ENCODE peak calls at places on chromosomes 7 and 10, in five cellular contexts. One of them, this sample, is unnamed.

GRCh38 chr7:30526163-30526562 is 21.5 kb upstream of the GGCT start:
- DNase-seq in sigmoid colon: no peak
- DNase-seq in tibial nerve: no peak
- DNase-seq in suprapubic skin: no peak
- DNase-seq in SK-N-SH: no peak
- DNase-seq in this sample: no peak

GRCh38 chr7:18457832-18458231 is 37.7 kb upstream of the HDAC9 start:
- DNase-seq in suprapubic skin: no peak
- DNase-seq in tibial nerve: no peak
- DNase-seq in SK-N-SH: no peak
- DNase-seq in sigmoid colon: no peak
- DNase-seq in this sample: no peak

GRCh38 chr10:122850705-122851640 is 5.3 kb upstream of the CUZD1 start:
- DNase-seq in sigmoid colon: no peak
- DNase-seq in tibial nerve: no peak
- DNase-seq in SK-N-SH: no peak
- DNase-seq in suprapubic skin: no peak
- DNase-seq in this sample: no peak

GRCh38 chr7:71482284-71482683 is 350.3 kb downstream of the GALNT17 start:
- DNase-seq in sigmoid colon: no peak
- DNase-seq in SK-N-SH: no peak
- DNase-seq in suprapubic skin: no peak
- DNase-seq in tibial nerve: no peak
- DNase-seq in this sample: no peak

GRCh38 chr7:102165136-102165535 is 121.5 kb upstream of the SH2B2 start:
- DNase-seq in sigmoid colon: no peak
- DNase-seq in SK-N-SH: no peak
- DNase-seq in suprapubic skin: no peak
- DNase-seq in tibial nerve: no peak
- DNase-seq in this sample: no peak

GRCh38 chr7:16348251-16348650 is 73.1 kb downstream of the CRPPA start:
- DNase-seq in sigmoid colon: no peak
- DNase-seq in suprapubic skin: no peak
- DNase-seq in tibial nerve: no peak
- DNase-seq in SK-N-SH: no peak
- DNase-seq in this sample: no peak

GRCh38 chr10:95414844-95415545 is 124.2 kb upstream of the PDLIM1 start:
- DNase-seq in sigmoid colon: no peak
- DNase-seq in SK-N-SH: no peak
- DNase-seq in suprapubic skin: peak
- DNase-seq in tibial nerve: no peak
- DNase-seq in this sample: no peak

GRCh38 chr7:2937701-2938513 is 93.8 kb upstream of the GNA12 start:
- DNase-seq in sigmoid colon: peak
- DNase-seq in suprapubic skin: peak
- DNase-seq in SK-N-SH: no peak
- DNase-seq in tibial nerve: no peak
- DNase-seq in this sample: peak

GRCh38 chr7:27155816-27156507 is 513 bp downstream of the HOXA7 start:
- DNase-seq in SK-N-SH: no peak
- DNase-seq in suprapubic skin: peak
- DNase-seq in sigmoid colon: peak
- DNase-seq in tibial nerve: no peak
- DNase-seq in this sample: peak

GRCh38 chr10:113866551-113867394 is 12.3 kb downstream of the NHLRC2 start:
- DNase-seq in SK-N-SH: no peak
- DNase-seq in suprapubic skin: no peak
- DNase-seq in tibial nerve: no peak
- DNase-seq in sigmoid colon: no peak
- DNase-seq in this sample: peak

GRCh38 chr10:128568041-128568440 is 441.8 kb upstream of the MKI67 start:
- DNase-seq in tibial nerve: no peak
- DNase-seq in SK-N-SH: no peak
- DNase-seq in suprapubic skin: no peak
- DNase-seq in sigmoid colon: no peak
- DNase-seq in this sample: no peak

GRCh38 chr10:22230331-22230833 is 12.6 kb upstream of the EBLN1 start:
- DNase-seq in SK-N-SH: peak
- DNase-seq in tibial nerve: no peak
- DNase-seq in suprapubic skin: no peak
- DNase-seq in sigmoid colon: no peak
- DNase-seq in this sample: peak

GRCh38 chr10:86319626-86320025 is 47.0 kb downstream of the GRID1 start:
- DNase-seq in suprapubic skin: no peak
- DNase-seq in SK-N-SH: peak
- DNase-seq in tibial nerve: no peak
- DNase-seq in sigmoid colon: peak
- DNase-seq in this sample: peak

GRCh38 chr7:107224374-107224773 is 55.6 kb downstream of the HBP1 start:
- DNase-seq in sigmoid colon: no peak
- DNase-seq in suprapubic skin: no peak
- DNase-seq in SK-N-SH: no peak
- DNase-seq in tibial nerve: no peak
- DNase-seq in this sample: no peak

GRCh38 chr7:107220356-107220755 is 51.6 kb downstream of the HBP1 start:
- DNase-seq in suprapubic skin: no peak
- DNase-seq in SK-N-SH: no peak
- DNase-seq in sigmoid colon: no peak
- DNase-seq in tibial nerve: no peak
- DNase-seq in this sample: no peak

GRCh38 chr7:107228291-107228690 is 59.5 kb downstream of the HBP1 start:
- DNase-seq in sigmoid colon: no peak
- DNase-seq in suprapubic skin: no peak
- DNase-seq in SK-N-SH: no peak
- DNase-seq in tibial nerve: no peak
- DNase-seq in this sample: no peak

GRCh38 chr7:107219563-107220244 is 50.9 kb downstream of the HBP1 start:
- DNase-seq in sigmoid colon: no peak
- DNase-seq in tibial nerve: no peak
- DNase-seq in suprapubic skin: no peak
- DNase-seq in SK-N-SH: no peak
- DNase-seq in this sample: no peak

DNA sequence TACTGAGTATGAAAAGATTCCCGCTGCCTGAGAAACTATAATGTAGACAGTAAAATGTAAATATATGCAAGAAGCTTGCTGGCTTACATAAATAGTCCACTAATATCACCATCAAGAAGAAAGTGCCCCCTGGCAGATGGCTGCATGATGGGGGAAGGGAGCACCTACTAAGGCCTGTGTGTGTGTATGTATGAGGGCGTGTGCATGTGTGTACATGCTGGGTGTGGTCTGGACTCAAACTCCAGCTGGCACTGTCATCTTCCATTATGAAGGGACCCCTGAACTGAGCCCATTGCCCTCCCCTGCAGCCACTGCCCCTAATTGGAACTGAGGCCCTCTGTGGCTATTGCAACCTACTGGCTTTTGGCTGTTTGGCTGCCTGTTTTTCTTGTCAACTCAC is 56.1 kb downstream of the HBP1 start:
- DNase-seq in suprapubic skin: no peak
- DNase-seq in sigmoid colon: no peak
- DNase-seq in SK-N-SH: no peak
- DNase-seq in tibial nerve: no peak
- DNase-seq in this sample: no peak
- H3K27ac ChIP-seq in suprapubic skin: no peak
- H3K27ac ChIP-seq in sigmoid colon: no peak
- H3K27ac ChIP-seq in SK-N-SH: no peak
- H3K27ac ChIP-seq in tibial nerve: no peak
- H3K27ac ChIP-seq in this sample: no peak

DNA sequence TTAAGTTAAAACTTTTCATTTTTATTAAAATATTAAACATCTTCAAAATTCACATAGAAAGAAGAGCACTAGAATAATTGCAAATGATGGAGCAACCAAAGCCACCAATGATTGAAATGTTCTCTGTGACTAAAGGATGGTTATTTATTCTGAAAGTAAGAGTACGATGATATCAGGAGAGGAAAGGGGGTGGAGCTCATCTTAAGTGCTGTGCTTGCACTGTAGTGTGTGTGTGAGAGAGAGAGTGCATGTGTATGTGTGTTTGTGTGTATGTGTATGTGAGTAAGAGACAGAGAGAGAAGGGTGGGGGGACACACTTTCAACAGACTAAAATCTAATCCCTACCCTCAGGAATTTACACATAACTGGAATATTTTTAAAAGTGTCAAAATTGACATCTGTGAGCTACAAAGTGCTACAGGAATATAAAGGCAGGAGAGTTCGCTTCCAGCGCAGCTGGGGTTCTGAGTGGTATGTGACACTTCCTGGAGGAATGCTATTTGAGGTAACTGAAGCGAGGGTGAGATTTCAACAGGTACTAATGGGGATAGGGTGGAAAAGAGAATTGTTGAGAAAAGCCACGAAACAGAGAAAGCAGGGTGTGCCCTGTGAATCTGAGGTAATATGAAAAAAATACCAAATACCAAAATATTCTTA is 57.2 kb upstream of the SMNDC1 start:
- DNase-seq in sigmoid colon: no peak
- DNase-seq in SK-N-SH: no peak
- DNase-seq in suprapubic skin: no peak
- DNase-seq in tibial nerve: no peak
- DNase-seq in this sample: no peak
- TF ChIP-seq EP300 in sigmoid colon: no peak
- TF ChIP-seq EP300 in SK-N-SH: no peak
- TF ChIP-seq EP300 in suprapubic skin: no peak
- TF ChIP-seq EP300 in tibial nerve: no peak
- TF ChIP-seq EP300 in this sample: no peak

GRCh38 chr7:142556745-142557144 is 192.5 kb upstream of the PRSS1 start:
- DNase-seq in suprapubic skin: peak
- DNase-seq in sigmoid colon: no peak
- DNase-seq in SK-N-SH: peak
- DNase-seq in tibial nerve: no peak
- DNase-seq in this sample: no peak
- TF ChIP-seq CTCF in suprapubic skin: no peak
- TF ChIP-seq CTCF in sigmoid colon: no peak
- TF ChIP-seq CTCF in SK-N-SH: peak
- TF ChIP-seq CTCF in tibial nerve: no peak
- TF ChIP-seq CTCF in this sample: no peak

GRCh38 chr7:134365341-134366054 is 48.8 kb upstream of the SLC35B4 start:
- DNase-seq in suprapubic skin: no peak
- DNase-seq in sigmoid colon: no peak
- DNase-seq in SK-N-SH: no peak
- DNase-seq in tibial nerve: no peak
- DNase-seq in this sample: no peak
- H3K27ac ChIP-seq in suprapubic skin: no peak
- H3K27ac ChIP-seq in sigmoid colon: no peak
- H3K27ac ChIP-seq in SK-N-SH: no peak
- H3K27ac ChIP-seq in tibial nerve: no peak
- H3K27ac ChIP-seq in this sample: no peak

GRCh38 chr7:155574556-155574955 is 28.2 kb upstream of the CNPY1 start:
- DNase-seq in suprapubic skin: no peak
- DNase-seq in tibial nerve: no peak
- DNase-seq in SK-N-SH: no peak
- DNase-seq in sigmoid colon: no peak
- DNase-seq in this sample: no peak
- TF ChIP-seq EP300 in suprapubic skin: no peak
- TF ChIP-seq EP300 in tibial nerve: no peak
- TF ChIP-seq EP300 in SK-N-SH: no peak
- TF ChIP-seq EP300 in sigmoid colon: no peak
- TF ChIP-seq EP300 in this sample: no peak

This sample was measured in upper lobe of left lung.